ENCODE peak calls at places on chromosomes 7 and 10, in seven cellular contexts. K, X, N, F, O, A and B are unnamed samples.

GRCh38 chr10:51397695-51398094 is 301.7 kb downstream of the CSTF2T start:
- DNase-seq in K (no peak), X (no peak), A (peak), N (no peak), O (peak), F (no peak), B (no peak)

GRCh38 chr7:157046681-157047080 is 36.2 kb upstream of the MNX1 start:
- DNase-seq in K (no peak), X (no peak), N (no peak), F (no peak), O (peak), A (no peak), B (no peak)

GRCh38 chr10:102931643-102932042 is 13.5 kb downstream of the CNNM2 start:
- DNase-seq in A (no peak), O (peak), X (no peak), N (no peak), F (no peak), K (no peak), B (no peak)

GRCh38 chr10:108911814-108912541 is 1011.3 kb downstream of the XPNPEP1 start:
- DNase-seq in K (peak), N (no peak), F (no peak), O (peak), X (peak), A (peak), B (peak)

GRCh38 chr7:28732037-28732869 is 225.9 kb downstream of the TRIL start:
- DNase-seq in K (no peak), N (no peak), A (peak), O (peak), F (no peak), X (no peak), B (no peak)

GRCh38 chr7:4807708-4808420 is 32.4 kb downstream of the AP5Z1 start:
- DNase-seq in A (peak), X (no peak), N (no peak), F (no peak), K (no peak), O (no peak), B (no peak)

GRCh38 chr7:69871213-69871885 is 273.1 kb downstream of the AUTS2 start:
- DNase-seq in O (peak), F (no peak), K (no peak), A (no peak), X (no peak), N (no peak), B (no peak)

GRCh38 chr10:115944538-115944937 is 328.5 kb downstream of the GFRA1 start:
- DNase-seq in F (no peak), N (no peak), K (no peak), O (no peak), X (no peak), A (no peak), B (no peak)

GRCh38 chr7:48140001-48140681 is 31.1 kb upstream of the ABCA13 start:
- DNase-seq in A (peak), X (no peak), N (no peak), F (no peak), K (no peak), O (peak), B (no peak)

GRCh38 chr7:47282790-47283496 is 299.0 kb downstream of the TNS3 start:
- DNase-seq in X (no peak), K (no peak), F (no peak), N (no peak), A (no peak), O (no peak), B (no peak)

GRCh38 chr7:85172530-85172941 is 14.3 kb downstream of the SEMA3D start:
- DNase-seq in N (no peak), K (no peak), F (no peak), X (no peak), O (peak), A (no peak), B (no peak)

GRCh38 chr10:19629559-19629958 is 186.7 kb upstream of the PLXDC2 start:
- DNase-seq in A (no peak), N (no peak), X (no peak), O (no peak), F (no peak), K (peak), B (no peak)

GRCh38 chr7:128833148-128833938 is 3.1 kb downstream of the FLNC start:
- DNase-seq in X (no peak), F (no peak), K (peak), N (no peak), O (peak), A (peak), B (no peak)

GRCh38 chr10:133608855-133609254 is 17.7 kb downstream of the FRG2B start:
- DNase-seq in N (no peak), X (peak), K (no peak), A (peak), O (peak), F (no peak), B (no peak)

GRCh38 chr10:108597657-108598319 is 1325.5 kb downstream of the XPNPEP1 start:
- DNase-seq in X (no peak), A (no peak), K (no peak), N (no peak), O (peak), F (no peak), B (no peak)

GRCh38 chr7:139695616-139696015 is 82.2 kb downstream of the HIPK2 start:
- DNase-seq in F (no peak), A (no peak), N (no peak), O (peak), X (no peak), K (no peak), B (no peak)

GRCh38 chr10:131738396-131738735 is 162.4 kb upstream of the PPP2R2D start:
- DNase-seq in F (no peak), A (no peak), X (no peak), N (no peak), K (no peak), O (no peak), B (no peak)

GRCh38 chr10:50367732-50368131 is 116.4 kb upstream of the ASAH2 start:
- DNase-seq in N (no peak), O (peak), F (no peak), K (no peak), A (peak), X (no peak), B (no peak)

GRCh38 chr10:63267414-63268138 is 134.4 kb downstream of the NRBF2 start:
- DNase-seq in N (no peak), A (peak), O (peak), X (no peak), F (no peak), K (no peak), B (no peak)

GRCh38 chr10:110399163-110400094 is 94.7 kb upstream of the SMNDC1 start:
- DNase-seq in K (no peak), F (no peak), N (no peak), A (no peak), O (peak), X (no peak), B (peak)

GRCh38 chr7:24830440-24831050 is 73.3 kb upstream of the GSDME start:
- DNase-seq in O (no peak), A (peak), F (no peak), K (no peak), X (no peak), N (no peak), B (no peak)

GRCh38 chr10:14184841-14185500 is 145.8 kb downstream of the FRMD4A start:
- DNase-seq in X (peak), A (peak), N (peak), O (peak), F (no peak), K (no peak), B (no peak)

GRCh38 chr7:36527549-36527913 is 137.9 kb downstream of the ANLN start:
- DNase-seq in F (no peak), A (no peak), N (no peak), O (no peak), X (no peak), K (no peak), B (no peak)

GRCh38 chr10:24617771-24618396 is 105.8 kb downstream of the ARHGAP21 start:
- DNase-seq in N (peak), X (peak), F (no peak), O (peak), A (peak), K (peak), B (no peak)

GRCh38 chr7:155201325-155202087 is 96.2 kb upstream of the INSIG1 start:
- DNase-seq in N (no peak), K (no peak), F (no peak), X (no peak), O (no peak), A (no peak), B (no peak)

GRCh38 chr10:19762026-19762425 is 54.2 kb upstream of the PLXDC2 start:
- DNase-seq in F (no peak), N (no peak), O (peak), K (no peak), X (no peak), A (no peak), B (no peak)

GRCh38 chr10:60644436-60645130 is 133.7 kb upstream of the CDK1 start:
- DNase-seq in X (no peak), O (no peak), A (peak), N (no peak), K (no peak), F (no peak), B (no peak)

GRCh38 chr7:112207106-112207592 is 654 bp downstream of the ZNF277 start:
- DNase-seq in O (peak), K (no peak), X (peak), A (no peak), N (no peak), F (no peak), B (no peak)

GRCh38 chr10:98357208-98357836 is 57.7 kb downstream of the PYROXD2 start:
- DNase-seq in N (no peak), A (peak), K (no peak), X (no peak), F (no peak), O (no peak), B (no peak)

GRCh38 chr10:32943854-32944661 is 14.0 kb downstream of the ITGB1 start:
- DNase-seq in N (no peak), F (no peak), K (peak), O (no peak), A (no peak), X (no peak), B (no peak)

GRCh38 chr10:129637841-129638240 is 170.8 kb downstream of the MGMT start:
- DNase-seq in A (no peak), K (no peak), N (no peak), O (no peak), X (no peak), F (no peak), B (no peak)